ENCODE peak calls at places on chromosomes 2 and 18, in ten cellular contexts. L is CD4-positive, CD25-positive, alpha-beta regulatory T cell; H is IMR-90; S is esophagus squamous epithelium; J is A673; R is CD8-positive, alpha-beta T cell; D is OCI-LY7; M is right cardiac atrium; Z is endothelial cell of umbilical vein; X is prostate gland. U is an unnamed sample.

GRCh38 chr2:121746071-121746578 is 9.3 kb upstream of the TSN start:
- DNase-seq in L (no peak), H (no peak), S (no peak), J (no peak), R (no peak), D (no peak), M (no peak), Z (no peak), X (no peak), U (peak; percentile 61)

GRCh38 chr2:98394595-98395153 is 48.4 kb downstream of the CNGA3 start:
- DNase-seq in L (no peak), H (peak; percentile 12), S (no peak), J (peak; percentile 7), R (no peak), D (no peak), M (no peak), Z (peak; percentile 84), X (no peak), U (no peak)

GRCh38 chr2:9235388-9236344 is 29.1 kb downstream of the ASAP2 start:
- DNase-seq in L (no peak), H (peak; percentile 74), S (no peak), J (peak; percentile 60), R (no peak), D (no peak), M (no peak), Z (peak; percentile 82), X (no peak), U (peak; percentile 87)

GRCh38 chr18:13453714-13454113 is 235.2 kb downstream of the LDLRAD4 start:
- DNase-seq in L (no peak), H (no peak), S (no peak), J (no peak), R (no peak), D (no peak), M (peak; percentile 75), Z (no peak), X (no peak), U (no peak)

GRCh38 chr18:12391487-12392136 is 14.6 kb upstream of the AFG3L2 start:
- DNase-seq in L (peak; percentile 43), H (peak; percentile 75), S (no peak), J (peak; percentile 75), R (peak; percentile 61), D (peak; percentile 73), M (peak; percentile 80), Z (peak; percentile 73), X (peak; percentile 57), U (no peak)

GRCh38 chr18:27558388-27559158 is 373.5 kb upstream of the CHST9 start:
- DNase-seq in L (no peak), H (no peak), S (no peak), J (no peak), R (no peak), D (no peak), M (no peak), Z (no peak), X (no peak), U (no peak)

GRCh38 chr2:96315400-96316071 is 9.6 kb upstream of the ITPRIPL1 start:
- DNase-seq in L (no peak), H (peak; percentile 71), S (no peak), J (peak; percentile 65), R (peak; percentile 60), D (peak; percentile 43), M (no peak), Z (peak; percentile 36), X (no peak), U (no peak)

GRCh38 chr2:139122711-139123158 is 342.5 kb upstream of the NXPH2 start:
- DNase-seq in L (no peak), H (no peak), S (no peak), J (peak; percentile 9), R (no peak), D (no peak), M (no peak), Z (no peak), X (no peak), U (peak; percentile 74)

GRCh38 chr2:117856415-117857210 is 42.1 kb downstream of the DDX18 start:
- DNase-seq in L (no peak), H (peak; percentile 96), S (no peak), J (no peak), R (no peak), D (no peak), M (no peak), Z (peak; percentile 88), X (no peak), U (peak; percentile 83)

GRCh38 chr18:32383040-32383819 is 87.5 kb downstream of the GAREM1 start:
- DNase-seq in L (no peak), H (peak; percentile 98), S (no peak), J (no peak), R (no peak), D (no peak), M (no peak), Z (peak; percentile 99), X (peak; percentile 38), U (peak; percentile 99)

GRCh38 chr18:63470751-63471150 is 6.0 kb upstream of the SERPINB5 start:
- DNase-seq in L (no peak), H (no peak), S (no peak), J (no peak), R (no peak), D (no peak), M (no peak), Z (no peak), X (no peak), U (peak; percentile 90)

GRCh38 chr2:117118994-117119393 is 695.5 kb upstream of the DDX18 start:
- DNase-seq in L (no peak), H (no peak), S (no peak), J (no peak), R (no peak), D (no peak), M (no peak), Z (no peak), X (no peak), U (no peak)

GRCh38 chr18:3248062-3248669 is 565 bp downstream of the MYL12A start:
- DNase-seq in L (no peak), H (peak; percentile 59), S (no peak), J (peak; percentile 72), R (no peak), D (peak; percentile 75), M (no peak), Z (peak; percentile 52), X (no peak), U (no peak)

GRCh38 chr18:3051718-3052410 is 38.9 kb upstream of the LPIN2 start:
- DNase-seq in L (no peak), H (no peak), S (no peak), J (no peak), R (no peak), D (no peak), M (no peak), Z (no peak), X (no peak), U (no peak)

GRCh38 chr2:21175895-21176646 is 52.3 kb downstream of the TDRD15 start:
- DNase-seq in L (no peak), H (peak; percentile 18), S (no peak), J (peak; percentile 3), R (no peak), D (peak; percentile 3), M (no peak), Z (peak; percentile 5), X (no peak), U (no peak)

GRCh38 chr2:158904620-158905177 is 63.7 kb upstream of the TANC1 start:
- DNase-seq in L (no peak), H (no peak), S (no peak), J (no peak), R (no peak), D (no peak), M (no peak), Z (no peak), X (no peak), U (no peak)
- H3K4me1 ChIP-seq in L (no peaks in the 10 kb centered on the region), H (peaks cover 2% of the 10 kb centered on the region), S (peaks cover 4% of the 10 kb centered on the region), J (no peaks in the 10 kb centered on the region), R (no peaks in the 10 kb centered on the region), D (no peaks in the 10 kb centered on the region), M (peaks cover 2% of the 10 kb centered on the region), Z (no peaks in the 10 kb centered on the region), X (no peaks in the 10 kb centered on the region), U (no peaks in the 10 kb centered on the region)

GRCh38 chr2:160409480-160409879 is 84.1 kb downstream of the RBMS1 start:
- DNase-seq in L (no peak), H (no peak), S (no peak), J (no peak), R (no peak), D (no peak), M (no peak), Z (no peak), X (no peak), U (no peak)

GRCh38 chr2:160406591-160407392 is 86.8 kb downstream of the RBMS1 start:
- DNase-seq in L (peak; percentile 74), H (peak; percentile 80), S (peak; percentile 37), J (peak; percentile 83), R (peak; percentile 81), D (peak; percentile 88), M (peak; percentile 83), Z (peak; percentile 77), X (peak; percentile 52), U (no peak)

GRCh38 chr2:160407393-160408204 is 86.0 kb downstream of the RBMS1 start:
- DNase-seq in L (peak; percentile 56), H (peak; percentile 54), S (no peak), J (peak; percentile 76), R (peak; percentile 81), D (peak; percentile 75), M (peak; percentile 88), Z (peak; percentile 60), X (peak; percentile 43), U (no peak)

GRCh38 chr2:160408575-160409291 is 84.9 kb downstream of the RBMS1 start:
- DNase-seq in L (no peak), H (no peak), S (no peak), J (no peak), R (no peak), D (no peak), M (peak; percentile 70), Z (peak; percentile 51), X (no peak), U (no peak)

GRCh38 chr2:160408205-160408561 is 85.4 kb downstream of the RBMS1 start:
- DNase-seq in L (no peak), H (no peak), S (no peak), J (no peak), R (no peak), D (no peak), M (no peak), Z (peak; percentile 27), X (no peak), U (no peak)
- H3K4me1 ChIP-seq in L (peaks cover 55% of the 10 kb centered on the region), H (peaks cover 27% of the 10 kb centered on the region), S (peaks cover 77% of the 10 kb centered on the region), J (peaks cover 58% of the 10 kb centered on the region), R (peaks cover 70% of the 10 kb centered on the region), D (peaks cover 48% of the 10 kb centered on the region), M (peaks cover 12% of the 10 kb centered on the region), Z (peaks cover 67% of the 10 kb centered on the region), X (no peaks in the 10 kb centered on the region), U (peaks cover 57% of the 10 kb centered on the region)

GRCh38 chr2:234982096-234982834 is 30.4 kb downstream of the SH3BP4 start:
- DNase-seq in L (no peak), H (no peak), S (no peak), J (no peak), R (no peak), D (no peak), M (peak; percentile 53), Z (no peak), X (no peak), U (no peak)
- H3K4me1 ChIP-seq in L (no peaks in the 10 kb centered on the region), H (peaks cover 57% of the 10 kb centered on the region), S (peaks cover 65% of the 10 kb centered on the region), J (peaks cover 23% of the 10 kb centered on the region), R (no peaks in the 10 kb centered on the region), D (no peaks in the 10 kb centered on the region), M (peaks cover 18% of the 10 kb centered on the region), Z (peaks cover 81% of the 10 kb centered on the region), X (peaks cover 29% of the 10 kb centered on the region), U (peaks cover 19% of the 10 kb centered on the region)

DNA sequence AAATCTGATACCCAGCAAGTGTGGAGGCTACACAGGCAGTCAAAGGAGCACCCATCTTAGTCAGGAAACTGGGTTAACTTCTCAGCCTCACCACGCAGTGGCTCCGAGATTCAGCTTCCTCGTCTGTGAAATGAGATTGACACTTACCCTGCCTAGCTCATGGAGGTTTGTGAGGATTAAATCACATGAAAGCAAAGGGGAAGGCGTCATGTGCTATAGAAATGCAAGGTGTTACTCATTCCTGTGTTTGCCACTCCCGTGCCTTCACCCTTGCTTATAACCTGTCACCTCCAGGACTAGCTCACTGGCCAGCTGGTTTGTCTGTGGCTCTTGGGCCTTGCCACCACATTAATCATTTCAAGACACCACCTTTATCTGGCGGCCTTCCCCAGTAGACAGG is 118.9 kb upstream of the FOSL2 start:
- DNase-seq in L (no peak), H (no peak), S (no peak), J (no peak), R (no peak), D (no peak), M (no peak), Z (no peak), X (no peak), U (peak; percentile 53)
- H3K4me1 ChIP-seq in L (peaks cover 22% of the 10 kb centered on the region), H (peaks cover 26% of the 10 kb centered on the region), S (peaks cover 92% of the 10 kb centered on the region), J (peaks cover 43% of the 10 kb centered on the region), R (no peaks in the 10 kb centered on the region), D (no peaks in the 10 kb centered on the region), M (peaks cover 4% of the 10 kb centered on the region), Z (peaks cover 37% of the 10 kb centered on the region), X (peaks cover 13% of the 10 kb centered on the region), U (peaks cover 47% of the 10 kb centered on the region)